ENCODE peak calls at places on chromosomes 12 and 14, in ten cellular contexts. N is LHCN-M2; D is putamen; T is ACHN; Y is activated CD4-positive, alpha-beta T cell treated with anti-CD3 and anti-CD28 coated beads, Interleukin-2, amount 10 ng/mL, durations not matched to agents 7 days and 5 days; I is A549; Q is AG04450; F is GM10248; J is activated CD8-positive, alpha-beta T cell treated with anti-CD3 and anti-CD28 coated beads for 36 hours; R is stimulated activated CD8-positive, alpha-beta memory T cell treated with anti-CD3 and anti-CD28 coated beads, Interleukin-15, amount 100 ng/mL, for 1 hour. O is an unnamed sample.

GRCh38 chr12:88291498-88292131 is 149.5 kb downstream of the TMTC3 start:
- DNase-seq in N (no peak), Y (no peak), R (no peak), Q (no peak), F (no peak), I (no peak), J (no peak), T (no peak), D (no peak), O (no peak)

GRCh38 chr12:5388581-5389535 is 43.0 kb upstream of the NTF3 start:
- DNase-seq in R (no peak), T (peak; percentile 21), D (no peak), I (no peak), J (no peak), F (no peak), N (peak; percentile 80), Y (no peak), Q (no peak), O (no peak)

GRCh38 chr14:52059614-52060013 is 9.2 kb downstream of the NID2 start:
- DNase-seq in I (no peak), J (no peak), N (no peak), T (no peak), F (no peak), Q (no peak), Y (no peak), D (no peak), R (no peak), O (no peak)

GRCh38 chr12:119804011-119804641 is 73.0 kb downstream of the CIT start:
- DNase-seq in J (peak; percentile 6), F (no peak), Q (no peak), Y (no peak), T (peak; percentile 78), N (peak; percentile 87), R (no peak), I (peak; percentile 71), D (peak; percentile 78), O (no peak)

GRCh38 chr12:26648584-26648983 is 184.4 kb downstream of the ITPR2 start:
- DNase-seq in I (peak; percentile 8), F (no peak), R (no peak), J (no peak), Y (no peak), D (no peak), N (peak; percentile 86), T (peak; percentile 95), Q (peak; percentile 83), O (no peak)

GRCh38 chr12:108478611-108479010 is 36.5 kb upstream of the FICD start:
- DNase-seq in I (no peak), J (no peak), F (no peak), R (no peak), D (no peak), N (no peak), T (no peak), Y (no peak), Q (no peak), O (no peak)

GRCh38 chr12:77488041-77488620 is 342.6 kb upstream of the NAV3 start:
- DNase-seq in D (no peak), F (no peak), T (no peak), J (no peak), Y (no peak), Q (peak; percentile 13), N (peak; percentile 7), I (no peak), R (no peak), O (no peak)

GRCh38 chr12:64724201-64724745 is 34.9 kb downstream of the GNS start:
- DNase-seq in D (no peak), Q (no peak), N (no peak), Y (no peak), I (no peak), J (no peak), F (no peak), T (no peak), R (no peak), O (no peak)

GRCh38 chr12:93591137-93591868 is 18.8 kb downstream of the SOCS2 start:
- DNase-seq in J (peak; percentile 50), T (peak; percentile 85), Y (peak; percentile 34), F (peak; percentile 59), I (peak; percentile 80), N (peak; percentile 77), D (peak; percentile 60), Q (peak; percentile 32), R (no peak), O (no peak)

GRCh38 chr14:58977366-58977765 is 211.1 kb upstream of the DAAM1 start:
- DNase-seq in F (no peak), T (no peak), J (no peak), Y (no peak), Q (no peak), N (no peak), R (no peak), D (no peak), I (no peak), O (no peak)

GRCh38 chr14:97213720-97214119 is 416.5 kb downstream of the VRK1 start:
- DNase-seq in J (no peak), Q (no peak), F (no peak), I (no peak), N (no peak), R (no peak), D (no peak), T (no peak), Y (no peak), O (no peak)

GRCh38 chr14:76773188-76773885 is 12.1 kb downstream of the VASH1 start:
- DNase-seq in D (no peak), R (no peak), I (peak; percentile 54), Y (no peak), N (peak; percentile 78), F (no peak), Q (peak; percentile 37), J (peak; percentile 57), T (peak; percentile 44), O (no peak)

GRCh38 chr14:98785578-98785977 is 486.4 kb downstream of the BCL11B start:
- DNase-seq in D (no peak), I (no peak), J (no peak), N (no peak), F (no peak), R (no peak), Y (no peak), T (no peak), Q (no peak), O (no peak)

GRCh38 chr14:68694516-68695235 is 98.2 kb downstream of the ZFP36L1 start:
- DNase-seq in I (no peak), Q (no peak), F (no peak), R (no peak), Y (no peak), D (no peak), T (no peak), J (no peak), N (peak; percentile 97), O (no peak)

GRCh38 chr12:113734503-113734902 is 231.6 kb downstream of the RBM19 start:
- DNase-seq in R (no peak), Q (no peak), T (no peak), J (no peak), D (no peak), Y (no peak), F (no peak), N (no peak), I (no peak), O (no peak)

GRCh38 chr14:106507354-106507753 is 981.0 kb downstream of the TMEM121 start:
- DNase-seq in Q (no peak), D (no peak), J (peak; percentile 44), F (no peak), N (no peak), T (no peak), R (no peak), I (no peak), Y (no peak), O (no peak)

GRCh38 chr14:57244103-57244502 is 24.6 kb downstream of the EXOC5 start:
- DNase-seq in J (no peak), Y (no peak), T (no peak), F (no peak), D (no peak), Q (no peak), N (peak; percentile 8), I (no peak), R (no peak), O (no peak)

GRCh38 chr12:12521044-12521485 is 41.6 kb downstream of the DUSP16 start:
- DNase-seq in Q (no peak), R (no peak), F (no peak), I (no peak), J (no peak), T (no peak), D (peak; percentile 86), N (no peak), Y (no peak), O (no peak)

GRCh38 chr14:74599201-74599809 is 12.7 kb downstream of the LTBP2 start:
- DNase-seq in I (no peak), R (no peak), J (no peak), Y (no peak), D (no peak), Q (no peak), F (no peak), N (peak; percentile 83), T (no peak), O (no peak)

GRCh38 chr12:18653465-18653864 is 84.3 kb downstream of the PLCZ1 start:
- DNase-seq in N (no peak), J (no peak), F (no peak), R (no peak), I (no peak), T (no peak), D (no peak), Q (no peak), Y (no peak), O (no peak)

GRCh38 chr12:127548123-127548553 is 718.8 kb upstream of the TMEM132C start:
- DNase-seq in Y (no peak), T (no peak), R (no peak), D (no peak), N (peak; percentile 89), Q (no peak), J (no peak), I (no peak), F (no peak), O (peak; percentile 39)

GRCh38 chr12:50224026-50224692 is 57.0 kb upstream of the CERS5 start:
- DNase-seq in D (no peak), I (peak; percentile 63), Y (peak; percentile 54), J (peak; percentile 68), R (peak; percentile 17), Q (no peak), F (peak; percentile 51), N (peak; percentile 71), T (peak; percentile 63), O (peak; percentile 77)

GRCh38 chr12:85804663-85805062 is 31.5 kb downstream of the RASSF9 start:
- DNase-seq in T (peak; percentile 36), D (no peak), I (no peak), Q (no peak), F (no peak), N (peak; percentile 46), J (no peak), Y (no peak), R (no peak), O (no peak)

GRCh38 chr14:76115010-76115422 is 36.7 kb upstream of the GPATCH2L start:
- DNase-seq in T (no peak), F (no peak), I (no peak), D (no peak), J (no peak), Y (no peak), Q (no peak), R (no peak), N (no peak), O (no peak)

GRCh38 chr14:22656945-22657711 is 13.0 kb upstream of the OR6J1 start:
- DNase-seq in Q (no peak), F (no peak), J (no peak), R (no peak), I (no peak), Y (no peak), T (peak; percentile 35), N (no peak), D (no peak), O (no peak)

GRCh38 chr12:73342733-73343132 is 1070.6 kb downstream of the TRHDE start:
- DNase-seq in J (no peak), I (no peak), Q (no peak), Y (no peak), R (no peak), D (no peak), F (no peak), T (no peak), N (no peak), O (no peak)

GRCh38 chr12:34400423-34400881 is 378.2 kb downstream of the ALG10 start:
- DNase-seq in N (no peak), I (no peak), R (no peak), Q (no peak), F (peak; percentile 4), T (no peak), D (no peak), Y (no peak), J (no peak), O (no peak)

GRCh38 chr14:51039285-51039684 is 55.6 kb downstream of the TRIM9 start:
- DNase-seq in T (no peak), F (no peak), N (no peak), I (no peak), J (no peak), R (no peak), Q (no peak), Y (no peak), D (no peak), O (no peak)

O was measured in Panc1.